ENCODE peak calls at places on chromosomes 7 and 10, in four cellular contexts. T, A, V and R are unnamed samples.

GRCh38 chr10:30705086-30705624 is 75.6 kb upstream of the LYZL2 start:
- DNase-seq in T (no peak), V (no peak), A (no peak), R (no peak)

GRCh38 chr7:157699357-157700013 is 362.7 kb downstream of the DNAJB6 start:
- DNase-seq in T (no peak), V (no peak), A (no peak), R (no peak)

GRCh38 chr7:98284335-98285036 is 3.0 kb downstream of the BRI3 start:
- DNase-seq in A (peak; percentile 81), V (peak; percentile 42), T (peak; percentile 73), R (peak; percentile 70)

GRCh38 chr7:28166982-28167715 is 13.4 kb downstream of the JAZF1 start:
- DNase-seq in T (no peak), V (peak; percentile 31), A (peak; percentile 42), R (peak; percentile 45)

GRCh38 chr7:84085147-84085546 is 109.4 kb downstream of the SEMA3A start:
- DNase-seq in V (peak; percentile 85), A (no peak), T (no peak), R (peak; percentile 60)

GRCh38 chr10:69657417-69657816 is 27.4 kb downstream of the FAM241B start:
- DNase-seq in V (peak; percentile 6), A (no peak), T (peak; percentile 38), R (no peak)

GRCh38 chr10:6379015-6379776 is 176.5 kb downstream of the PFKFB3 start:
- DNase-seq in V (no peak), T (no peak), A (no peak), R (no peak)

GRCh38 chr7:128739990-128740682 is 977 bp downstream of the CALU start:
- DNase-seq in A (peak; percentile 21), V (no peak), T (no peak), R (no peak)

GRCh38 chr7:103637080-103637479 is 191.1 kb upstream of the SLC26A5 start:
- DNase-seq in T (no peak), A (peak; percentile 41), V (peak; percentile 97), R (peak; percentile 53)

GRCh38 chr7:47143344-47143743 is 438.6 kb downstream of the TNS3 start:
- DNase-seq in V (peak; percentile 84), T (no peak), A (peak; percentile 71), R (peak; percentile 78)

GRCh38 chr7:67413670-67414069 is 417.0 kb downstream of the TYW1 start:
- DNase-seq in V (no peak), T (no peak), A (no peak), R (no peak)

GRCh38 chr10:49564461-49565009 is 25.6 kb upstream of the ERCC6 start:
- DNase-seq in A (no peak), V (peak; percentile 53), T (no peak), R (no peak)

GRCh38 chr10:14873090-14873760 is 5.4 kb upstream of the SUV39H2 start:
- DNase-seq in T (no peak), V (peak; percentile 73), A (peak; percentile 85), R (peak; percentile 16)

GRCh38 chr10:102141583-102142107 is 8.8 kb downstream of the PPRC1 start:
- DNase-seq in A (no peak), T (no peak), V (no peak), R (no peak)

GRCh38 chr10:132397671-132398565 is 918 bp downstream of the PWWP2B start:
- DNase-seq in V (peak; percentile 47), A (no peak), T (no peak), R (peak; percentile 69)

GRCh38 chr10:126972622-126973414 is 67.6 kb downstream of the DOCK1 start:
- DNase-seq in T (peak; percentile 70), A (peak; percentile 87), V (peak; percentile 97), R (peak; percentile 96)

GRCh38 chr10:67697646-67698245 is 1.8 kb upstream of the CTNNA3 start:
- DNase-seq in V (peak; percentile 56), T (peak; percentile 50), A (peak; percentile 19), R (peak; percentile 45)

GRCh38 chr7:151860771-151861170 is 16.1 kb downstream of the PRKAG2 start:
- DNase-seq in T (no peak), A (no peak), V (no peak), R (no peak)

GRCh38 chr7:55059006-55059405 is 40.2 kb downstream of the EGFR start:
- DNase-seq in A (no peak), V (no peak), T (no peak), R (no peak)

GRCh38 chr10:103487396-103487708 is 6.2 kb upstream of the NEURL1 start:
- DNase-seq in V (no peak), A (no peak), T (no peak), R (no peak)

GRCh38 chr10:10804061-10804460 is 213.6 kb upstream of the CELF2 start:
- DNase-seq in A (no peak), V (no peak), T (no peak), R (no peak)

GRCh38 chr7:100942038-100942774 is 7.1 kb upstream of the MUC3A start:
- DNase-seq in V (no peak), T (no peak), A (no peak), R (no peak)

GRCh38 chr10:132865236-132865635 is 77.1 kb downstream of the CFAP46 start:
- DNase-seq in T (no peak), A (no peak), V (no peak), R (no peak)

GRCh38 chr7:44279731-44280505 is 45.5 kb downstream of the CAMK2B start:
- DNase-seq in A (no peak), T (no peak), V (no peak), R (no peak)

GRCh38 chr7:25117226-25118047 is 7.6 kb downstream of the CYCS start:
- DNase-seq in V (peak; percentile 27), A (no peak), T (no peak), R (no peak)

GRCh38 chr10:103676058-103676785 is 179.2 kb downstream of the SH3PXD2A start:
- DNase-seq in A (peak; percentile 59), T (peak; percentile 85), V (peak; percentile 34), R (no peak)

GRCh38 chr7:50644114-50644513 is 78.9 kb upstream of the DDC start:
- DNase-seq in A (no peak), T (no peak), V (no peak), R (no peak)

GRCh38 chr10:92750788-92751533 is 61.2 kb downstream of the HHEX start:
- DNase-seq in V (peak; percentile 13), T (no peak), A (no peak), R (no peak)

GRCh38 chr7:158802535-158803199 is 26.6 kb downstream of the ESYT2 start:
- DNase-seq in A (peak; percentile 71), V (peak; percentile 56), T (no peak), R (peak; percentile 71)

GRCh38 chr7:135713836-135714470 is 14.0 kb downstream of the SLC13A4 start:
- DNase-seq in V (no peak), A (no peak), T (peak; percentile 68), R (no peak)